ENCODE peak calls at places on chromosomes 12 and 14, in six cellular contexts. One of them, this sample, is unnamed.

GRCh38 chr12:39426636-39427245 is 16.2 kb downstream of the KIF21A start:
- DNase-seq in GM12891: no peak
- DNase-seq in HepG2: no peak
- DNase-seq in K562: no peak
- DNase-seq in H1: no peak
- DNase-seq in GM12878: no peak
- DNase-seq in this sample: no peak

GRCh38 chr14:58738189-58738836 is 100.6 kb downstream of the DACT1 start:
- DNase-seq in GM12891: no peak
- DNase-seq in HepG2: no peak
- DNase-seq in K562: no peak
- DNase-seq in H1: no peak
- DNase-seq in GM12878: no peak
- DNase-seq in this sample: no peak

GRCh38 chr12:68476786-68477185 is 133.9 kb upstream of the RAP1B start:
- DNase-seq in GM12891: no peak
- DNase-seq in HepG2: no peak
- DNase-seq in K562: no peak
- DNase-seq in H1: no peak
- DNase-seq in GM12878: no peak
- DNase-seq in this sample: no peak

GRCh38 chr14:104877066-104877805 is 12.2 kb downstream of the CEP170B start:
- DNase-seq in GM12891: no peak
- DNase-seq in HepG2: no peak
- DNase-seq in K562: no peak
- DNase-seq in H1: no peak
- DNase-seq in GM12878: no peak
- DNase-seq in this sample: no peak

GRCh38 chr12:111275308-111275707 is 93.6 kb downstream of the PHETA1 start:
- DNase-seq in GM12891: no peak
- DNase-seq in HepG2: no peak
- DNase-seq in K562: no peak
- DNase-seq in H1: no peak
- DNase-seq in GM12878: no peak
- DNase-seq in this sample: no peak

GRCh38 chr12:30515351-30515750 is 180.3 kb downstream of the IPO8 start:
- DNase-seq in GM12891: no peak
- DNase-seq in HepG2: peak
- DNase-seq in K562: no peak
- DNase-seq in H1: no peak
- DNase-seq in GM12878: no peak
- DNase-seq in this sample: no peak

GRCh38 chr14:94890755-94891154 is 120.8 kb upstream of the GSC start:
- DNase-seq in GM12891: no peak
- DNase-seq in HepG2: no peak
- DNase-seq in K562: no peak
- DNase-seq in H1: no peak
- DNase-seq in GM12878: no peak
- DNase-seq in this sample: no peak

GRCh38 chr14:68987653-68988036 is 8.5 kb upstream of the ACTN1 start:
- DNase-seq in GM12891: no peak
- DNase-seq in HepG2: no peak
- DNase-seq in K562: peak
- DNase-seq in H1: no peak
- DNase-seq in GM12878: no peak
- DNase-seq in this sample: no peak

GRCh38 chr14:61514927-61515326 is 180.4 kb upstream of the HIF1A start:
- DNase-seq in GM12891: no peak
- DNase-seq in HepG2: no peak
- DNase-seq in K562: no peak
- DNase-seq in H1: no peak
- DNase-seq in GM12878: no peak
- DNase-seq in this sample: no peak

GRCh38 chr14:51513281-51513680 is 138.4 kb upstream of the FRMD6 start:
- DNase-seq in GM12891: no peak
- DNase-seq in HepG2: no peak
- DNase-seq in K562: no peak
- DNase-seq in H1: no peak
- DNase-seq in GM12878: no peak
- DNase-seq in this sample: no peak

GRCh38 chr12:71014180-71014785 is 93.7 kb upstream of the PTPRR start:
- DNase-seq in GM12891: no peak
- DNase-seq in HepG2: peak
- DNase-seq in K562: no peak
- DNase-seq in H1: no peak
- DNase-seq in GM12878: no peak
- DNase-seq in this sample: no peak

GRCh38 chr12:14322403-14322802 is 43.1 kb upstream of the ATF7IP start:
- DNase-seq in GM12891: no peak
- DNase-seq in HepG2: no peak
- DNase-seq in K562: no peak
- DNase-seq in H1: no peak
- DNase-seq in GM12878: no peak
- DNase-seq in this sample: no peak

GRCh38 chr14:89750909-89751502 is 203.5 kb downstream of the EFCAB11 start:
- DNase-seq in GM12891: no peak
- DNase-seq in HepG2: no peak
- DNase-seq in K562: no peak
- DNase-seq in H1: no peak
- DNase-seq in GM12878: no peak
- DNase-seq in this sample: no peak

GRCh38 chr12:12718382-12718761 is 1.2 kb downstream of the CDKN1B start:
- DNase-seq in GM12891: no peak
- DNase-seq in HepG2: no peak
- DNase-seq in K562: no peak
- DNase-seq in H1: no peak
- DNase-seq in GM12878: no peak
- DNase-seq in this sample: no peak

GRCh38 chr12:20643822-20644221 is 51.3 kb upstream of the SLCO1C1 start:
- DNase-seq in GM12891: no peak
- DNase-seq in HepG2: no peak
- DNase-seq in K562: no peak
- DNase-seq in H1: no peak
- DNase-seq in GM12878: no peak
- DNase-seq in this sample: no peak

GRCh38 chr12:20641127-20641526 is 54.0 kb upstream of the SLCO1C1 start:
- DNase-seq in GM12891: no peak
- DNase-seq in HepG2: no peak
- DNase-seq in K562: no peak
- DNase-seq in H1: no peak
- DNase-seq in GM12878: no peak
- DNase-seq in this sample: no peak

DNA sequence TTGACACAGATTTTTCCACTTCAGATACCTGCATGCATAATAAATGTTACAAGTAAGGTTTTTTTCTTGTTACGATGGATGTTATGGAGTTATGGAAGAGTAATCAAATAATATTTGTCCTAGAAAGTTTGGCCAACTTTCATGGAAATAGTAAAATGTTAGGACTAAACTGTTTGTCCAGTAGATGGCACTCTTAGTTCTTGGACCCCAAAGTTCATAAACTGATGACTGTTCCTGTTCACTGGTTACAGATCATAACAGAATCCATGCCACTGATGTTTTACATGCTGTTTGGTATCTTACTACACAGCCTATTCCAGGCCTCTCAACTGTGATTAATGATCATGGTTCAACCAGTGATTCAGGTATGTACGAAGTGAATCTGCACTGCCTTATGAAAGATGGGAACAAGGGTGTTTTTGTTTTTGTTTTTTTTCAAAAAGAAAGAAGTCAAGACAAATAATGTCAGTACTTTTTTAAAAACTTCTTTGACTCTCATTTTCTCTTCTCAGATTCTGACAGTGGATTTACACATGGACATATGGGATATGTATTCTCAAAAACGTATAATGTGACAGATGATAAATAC is 48.8 kb upstream of the SLCO1C1 start:
- DNase-seq in GM12891: no peak
- DNase-seq in HepG2: peak
- DNase-seq in K562: no peak
- DNase-seq in H1: no peak
- DNase-seq in GM12878: no peak
- DNase-seq in this sample: no peak
- TF ChIP-seq POLR2AphosphoS5 in GM12891: no peak
- TF ChIP-seq POLR2AphosphoS5 in HepG2: no peak
- TF ChIP-seq POLR2AphosphoS5 in K562: no peak
- TF ChIP-seq POLR2AphosphoS5 in H1: no peak
- TF ChIP-seq POLR2AphosphoS5 in GM12878: no peak
- TF ChIP-seq POLR2AphosphoS5 in this sample: no peak

GRCh38 chr12:52817699-52818238 is 3.9 kb upstream of the KRT4 start:
- DNase-seq in GM12891: no peak
- DNase-seq in HepG2: no peak
- DNase-seq in K562: no peak
- DNase-seq in H1: no peak
- DNase-seq in GM12878: no peak
- DNase-seq in this sample: no peak

GRCh38 chr12:52817003-52817698 is 3.2 kb upstream of the KRT4 start:
- DNase-seq in GM12891: no peak
- DNase-seq in HepG2: no peak
- DNase-seq in K562: no peak
- DNase-seq in H1: no peak
- DNase-seq in GM12878: no peak
- DNase-seq in this sample: no peak

GRCh38 chr12:52819731-52820510 is 6.0 kb upstream of the KRT4 start:
- DNase-seq in GM12891: no peak
- DNase-seq in HepG2: no peak
- DNase-seq in K562: no peak
- DNase-seq in H1: no peak
- DNase-seq in GM12878: no peak
- DNase-seq in this sample: no peak

GRCh38 chr12:52819021-52819420 is 5.1 kb upstream of the KRT4 start:
- DNase-seq in GM12891: no peak
- DNase-seq in HepG2: no peak
- DNase-seq in K562: no peak
- DNase-seq in H1: no peak
- DNase-seq in GM12878: no peak
- DNase-seq in this sample: no peak

DNA sequence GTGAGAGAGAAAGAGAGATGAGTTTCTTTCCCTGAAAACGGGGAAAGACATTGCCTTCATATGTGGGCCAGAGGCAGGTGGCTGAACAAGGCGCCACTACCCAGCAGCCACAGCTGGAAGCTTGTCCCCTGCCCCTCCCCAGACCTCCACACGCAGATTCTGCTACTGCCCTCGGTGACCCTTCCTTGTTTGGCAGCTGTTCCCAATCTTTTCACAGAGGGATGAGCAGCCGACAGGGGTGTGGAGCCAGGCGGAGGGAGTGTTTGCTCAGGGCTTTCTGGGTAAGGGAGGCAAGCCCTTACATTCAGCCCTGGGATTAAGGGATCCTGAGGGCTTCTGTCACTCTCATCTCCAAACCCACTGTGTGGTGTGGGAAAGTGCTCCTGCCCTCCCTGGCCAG is 4.5 kb upstream of the KRT4 start:
- DNase-seq in GM12891: no peak
- DNase-seq in HepG2: no peak
- DNase-seq in K562: no peak
- DNase-seq in H1: no peak
- DNase-seq in GM12878: no peak
- DNase-seq in this sample: no peak
- TF ChIP-seq TAF1 in GM12891: no peak
- TF ChIP-seq TAF1 in HepG2: no peak
- TF ChIP-seq TAF1 in K562: no peak
- TF ChIP-seq TAF1 in H1: no peak
- TF ChIP-seq TAF1 in GM12878: no peak
- TF ChIP-seq TAF1 in this sample: no peak

GRCh38 chr12:22459872-22460490 is 84.4 kb downstream of the C2CD5 start:
- DNase-seq in GM12891: peak
- DNase-seq in HepG2: peak
- DNase-seq in K562: peak
- DNase-seq in H1: no peak
- DNase-seq in GM12878: no peak
- DNase-seq in this sample: no peak

GRCh38 chr12:22461786-22462185 is 82.6 kb downstream of the C2CD5 start:
- DNase-seq in GM12891: no peak
- DNase-seq in HepG2: no peak
- DNase-seq in K562: no peak
- DNase-seq in H1: no peak
- DNase-seq in GM12878: no peak
- DNase-seq in this sample: no peak

GRCh38 chr12:22453511-22453910 is 90.8 kb downstream of the C2CD5 start:
- DNase-seq in GM12891: no peak
- DNase-seq in HepG2: no peak
- DNase-seq in K562: no peak
- DNase-seq in H1: no peak
- DNase-seq in GM12878: no peak
- DNase-seq in this sample: no peak

DNA sequence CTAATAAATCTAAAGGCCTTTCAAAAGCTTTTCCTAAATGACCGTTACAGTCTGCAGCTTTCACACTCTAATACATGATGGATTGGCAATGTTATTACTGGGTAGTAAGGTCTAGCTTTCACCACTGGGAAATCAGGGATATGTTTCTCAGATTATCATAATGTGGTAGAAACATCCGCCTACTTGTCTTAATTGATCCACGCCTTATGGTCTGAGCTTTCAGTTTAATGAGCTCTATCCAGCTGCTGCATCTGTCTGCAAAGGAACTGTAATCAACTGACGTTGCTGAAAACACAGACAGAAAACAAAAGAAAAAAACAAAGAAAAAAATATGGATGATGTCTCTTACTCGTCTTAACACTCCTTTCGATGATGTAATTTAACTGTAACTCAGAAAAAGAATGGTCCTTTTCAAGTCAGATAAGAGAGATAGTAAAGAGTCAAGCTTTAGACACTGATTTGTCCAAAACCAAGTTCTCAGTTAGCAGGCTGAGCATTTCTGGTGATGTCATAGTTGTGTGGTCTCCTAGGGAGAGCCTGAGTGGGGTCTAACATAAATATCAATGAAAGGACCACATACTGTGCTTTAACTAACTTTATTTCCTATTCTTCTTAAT is 85.9 kb downstream of the C2CD5 start:
- DNase-seq in GM12891: no peak
- DNase-seq in HepG2: no peak
- DNase-seq in K562: no peak
- DNase-seq in H1: no peak
- DNase-seq in GM12878: no peak
- DNase-seq in this sample: no peak
- TF ChIP-seq POLR2A in GM12891: no peak
- TF ChIP-seq POLR2A in HepG2: no peak
- TF ChIP-seq POLR2A in K562: no peak
- TF ChIP-seq POLR2A in H1: no peak
- TF ChIP-seq POLR2A in GM12878: no peak
- TF ChIP-seq POLR2A in this sample: no peak

GRCh38 chr12:53207042-53207441 is at the start of gene ITGB7:
- DNase-seq in GM12891: peak
- DNase-seq in HepG2: no peak
- DNase-seq in K562: peak
- DNase-seq in H1: no peak
- DNase-seq in GM12878: peak
- DNase-seq in this sample: peak

GRCh38 chr12:53208877-53209463 is 1.9 kb upstream of the ITGB7 start:
- DNase-seq in GM12891: peak
- DNase-seq in HepG2: no peak
- DNase-seq in K562: no peak
- DNase-seq in H1: no peak
- DNase-seq in GM12878: no peak
- DNase-seq in this sample: peak

GRCh38 chr12:53208435-53208834 is 1.4 kb upstream of the ITGB7 start:
- DNase-seq in GM12891: no peak
- DNase-seq in HepG2: no peak
- DNase-seq in K562: no peak
- DNase-seq in H1: no peak
- DNase-seq in GM12878: no peak
- DNase-seq in this sample: no peak

GRCh38 chr12:53204351-53204750 is 2.7 kb downstream of the ITGB7 start:
- DNase-seq in GM12891: no peak
- DNase-seq in HepG2: no peak
- DNase-seq in K562: no peak
- DNase-seq in H1: no peak
- DNase-seq in GM12878: no peak
- DNase-seq in this sample: no peak

GRCh38 chr12:53205747-53206146 is 1.3 kb downstream of the ITGB7 start:
- DNase-seq in GM12891: peak
- DNase-seq in HepG2: no peak
- DNase-seq in K562: peak
- DNase-seq in H1: no peak
- DNase-seq in GM12878: peak
- DNase-seq in this sample: peak
- TF ChIP-seq POLR2AphosphoS5 in GM12891: peak
- TF ChIP-seq POLR2AphosphoS5 in HepG2: no peak
- TF ChIP-seq POLR2AphosphoS5 in K562: no peak
- TF ChIP-seq POLR2AphosphoS5 in H1: no peak
- TF ChIP-seq POLR2AphosphoS5 in GM12878: peak
- TF ChIP-seq POLR2AphosphoS5 in this sample: peak

This sample was measured in GM12892.